ENCODE peak calls at places on chromosomes 12 and 14, in five cellular contexts. L is T-helper 9 cell, O is ureter, X is PC-3, W is fibroblast of gingiva. F is an unnamed sample.

GRCh38 chr12:111055181-111055880 is 135.0 kb upstream of the MYL2 start:
- DNase-seq in W (no peak), O (no peak), X (no peak), L (no peak), F (no peak)

GRCh38 chr14:92877757-92878431 is 45.1 kb upstream of the CHGA start:
- DNase-seq in X (no peak), O (no peak), L (no peak), W (no peak), F (no peak)

GRCh38 chr14:77120771-77121743 is 20.5 kb downstream of the ZDHHC22 start:
- DNase-seq in W (no peak), X (no peak), O (no peak), L (peak), F (peak)

GRCh38 chr12:64674367-64674922 is 64.2 kb downstream of the RASSF3 start:
- DNase-seq in W (no peak), L (peak), X (no peak), O (no peak), F (no peak)

GRCh38 chr12:105507311-105508035 is 177.0 kb downstream of the C12orf75 start:
- DNase-seq in X (no peak), W (no peak), O (no peak), L (no peak), F (no peak)

GRCh38 chr12:39692258-39692853 is 72.8 kb upstream of the ABCD2 start:
- DNase-seq in O (no peak), L (no peak), W (no peak), X (peak), F (peak)

GRCh38 chr12:24398605-24399004 is 449.1 kb upstream of the SOX5 start:
- DNase-seq in X (no peak), O (no peak), W (no peak), L (no peak), F (no peak)

GRCh38 chr14:73426877-73427276 is 31.5 kb downstream of the NUMB start:
- DNase-seq in O (no peak), W (peak), X (no peak), L (no peak), F (no peak)

GRCh38 chr14:54312166-54312801 is 84.5 kb upstream of the CDKN3 start:
- DNase-seq in L (no peak), X (peak), W (peak), O (peak), F (no peak)

GRCh38 chr12:132066345-132066685 is 77.8 kb downstream of the DDX51 start:
- DNase-seq in W (no peak), L (no peak), X (no peak), O (no peak), F (no peak)

GRCh38 chr12:69120331-69120730 is 119.0 kb upstream of the CPSF6 start:
- DNase-seq in L (no peak), W (no peak), X (no peak), O (no peak), F (no peak)

GRCh38 chr12:111482464-111482863 is 76.7 kb downstream of the SH2B3 start:
- DNase-seq in L (no peak), O (no peak), W (no peak), X (peak), F (no peak)

GRCh38 chr14:92505826-92506225 is 7.8 kb upstream of the RIN3 start:
- DNase-seq in X (no peak), O (no peak), L (no peak), W (no peak), F (no peak)

GRCh38 chr14:92683041-92683440 is 65.4 kb downstream of the LGMN start:
- DNase-seq in L (no peak), X (no peak), O (no peak), W (no peak), F (no peak)

GRCh38 chr14:54251356-54251755 is 145.5 kb upstream of the CDKN3 start:
- DNase-seq in L (no peak), X (peak), O (no peak), W (no peak), F (no peak)